ENCODE peak calls at places on chromosomes 4 and X, in six cellular contexts. X is A549, G is K562, D is GM12878, A is HepG2, C is endothelial cell of umbilical vein. W is an unnamed sample.

GRCh38 chr4:7973545-7973981 is 33.9 kb upstream of the AFAP1 start:
- DNase-seq in D (no peak), A (no peak), G (no peak), C (no peak), X (no peak), W (no peak)

GRCh38 chr4:187283306-187283705 is 559.6 kb upstream of the FAT1 start:
- DNase-seq in X (no peak), G (no peak), A (no peak), D (no peak), C (no peak), W (no peak)

GRCh38 chr4:40210776-40211175 is 13.9 kb downstream of the RHOH start:
- DNase-seq in D (no peak), G (no peak), C (no peak), X (no peak), A (no peak), W (no peak)

GRCh38 chr4:102503831-102504786 is 3.0 kb downstream of the NFKB1 start:
- DNase-seq in X (no peak), C (no peak), D (no peak), G (no peak), A (no peak), W (peak)

GRCh38 chr4:55020131-55020530 is 105.3 kb downstream of the KDR start:
- DNase-seq in D (no peak), C (no peak), X (no peak), A (no peak), G (no peak), W (no peak)

GRCh38 chrX:119647552-119648420 is 41.6 kb upstream of the NKRF start:
- DNase-seq in C (no peak), D (peak), A (no peak), X (no peak), G (no peak), W (no peak)

GRCh38 chr4:40214038-40214437 is 17.2 kb downstream of the RHOH start:
- DNase-seq in X (no peak), A (no peak), G (no peak), C (no peak), D (no peak), W (no peak)

GRCh38 chr4:158535130-158535614 is 13.5 kb downstream of the RXFP1 start:
- DNase-seq in A (no peak), X (no peak), G (no peak), C (no peak), D (no peak), W (peak)

GRCh38 chr4:105093975-105094374 is 52.7 kb upstream of the TET2 start:
- DNase-seq in A (no peak), G (no peak), X (no peak), D (no peak), C (peak), W (no peak)

GRCh38 chrX:147494365-147494764 is 417.4 kb upstream of the FMR1 start:
- DNase-seq in A (no peak), C (no peak), D (no peak), G (no peak), X (no peak), W (no peak)

GRCh38 chr4:150884625-150885024 is 130.5 kb downstream of the LRBA start:
- DNase-seq in D (no peak), X (no peak), A (no peak), G (no peak), C (no peak), W (no peak)

GRCh38 chrX:20471483-20471882 is 204.8 kb upstream of the RPS6KA3 start:
- DNase-seq in C (no peak), A (peak), X (no peak), D (no peak), G (no peak), W (no peak)

GRCh38 chr4:38145033-38145673 is 185.0 kb downstream of the PTTG2 start:
- DNase-seq in G (no peak), A (no peak), X (no peak), C (no peak), D (no peak), W (no peak)

GRCh38 chr4:73817341-73817740 is 19.1 kb upstream of the CXCL6 start:
- DNase-seq in X (no peak), G (no peak), A (no peak), D (no peak), C (no peak), W (no peak)

GRCh38 chrX:107324493-107325310 is 118.3 kb downstream of the DNAAF6 start:
- DNase-seq in C (peak), G (peak), X (peak), A (no peak), D (no peak), W (peak)

GRCh38 chr4:47032405-47033106 is 1.2 kb downstream of the GABRB1 start:
- DNase-seq in X (peak), C (peak), A (peak), D (no peak), G (no peak), W (peak)

GRCh38 chr4:170025523-170026252 is 507 bp downstream of the MFAP3L start:
- DNase-seq in C (no peak), X (peak), G (no peak), A (no peak), D (no peak), W (no peak)

GRCh38 chr4:6676722-6677558 is 16.7 kb upstream of the S100P start:
- DNase-seq in D (no peak), A (no peak), G (no peak), C (no peak), X (no peak), W (no peak)

GRCh38 chr4:6680372-6681034 is 13.2 kb upstream of the S100P start:
- DNase-seq in D (no peak), A (no peak), X (no peak), G (peak), C (no peak), W (peak)

GRCh38 chr4:6684656-6685055 is 9.0 kb upstream of the S100P start:
- DNase-seq in G (no peak), X (no peak), D (no peak), C (no peak), A (no peak), W (no peak)

GRCh38 chr4:6682862-6683590 is 10.7 kb upstream of the S100P start:
- DNase-seq in A (no peak), D (no peak), C (no peak), X (no peak), G (no peak), W (peak)

GRCh38 chr4:6681191-6681590 is 12.5 kb upstream of the S100P start:
- DNase-seq in C (no peak), A (no peak), G (peak), D (no peak), X (no peak), W (peak)
- TF ChIP-seq CTCF in C (peak), A (peak), G (peak), D (no peak), X (peak), W (peak)

GRCh38 chrX:54640103-54640428 is 110.0 kb downstream of the GNL3L start:
- DNase-seq in D (no peak), X (no peak), A (no peak), G (no peak), C (no peak), W (no peak)
- H3K4me3 ChIP-seq in D (no peak), X (peak), A (peak), G (peak), C (no peak), W (peak)

GRCh38 chrX:63920875-63921274 is 135.9 kb upstream of the ARHGEF9 start:
- DNase-seq in A (no peak), D (no peak), G (no peak), X (no peak), C (no peak), W (peak)

GRCh38 chrX:63922221-63922620 is 137.2 kb upstream of the ARHGEF9 start:
- DNase-seq in A (no peak), X (no peak), C (no peak), G (no peak), D (no peak), W (no peak)

GRCh38 chrX:63917296-63917695 is 132.3 kb upstream of the ARHGEF9 start:
- DNase-seq in C (no peak), G (no peak), X (no peak), D (no peak), A (no peak), W (no peak)

GRCh38 chrX:63919081-63919480 is 134.1 kb upstream of the ARHGEF9 start:
- DNase-seq in A (no peak), X (no peak), C (no peak), G (no peak), D (no peak), W (no peak)

DNA sequence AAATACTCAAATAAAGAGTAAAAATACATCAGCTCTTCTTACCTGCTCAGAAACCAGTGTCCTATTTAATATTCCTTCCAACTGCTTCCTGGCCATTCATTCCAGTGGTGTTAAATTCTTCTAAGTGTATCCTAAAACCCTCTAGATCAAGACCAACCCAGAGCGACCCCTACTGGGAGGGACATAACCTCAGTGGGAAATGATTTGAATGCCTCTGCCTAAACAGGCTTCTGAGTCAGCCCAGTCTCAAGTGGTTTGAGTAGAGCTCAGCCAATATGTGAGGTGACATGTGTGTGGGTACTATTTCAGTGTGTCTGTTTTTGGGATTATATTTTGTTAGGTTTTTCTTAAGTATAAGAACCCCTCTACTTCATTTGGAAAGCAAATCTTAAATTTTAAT is 133.6 kb upstream of the ARHGEF9 start:
- DNase-seq in D (no peak), G (no peak), C (no peak), X (no peak), A (no peak), W (peak)
- TF ChIP-seq MYC in D (no peak), G (no peak), C (no peak), X (no peak), A (no peak), W (no peak)

GRCh38 chr4:71540749-71541269 is 202.0 kb downstream of the SLC4A4 start:
- DNase-seq in X (no peak), A (no peak), D (no peak), C (no peak), G (no peak), W (peak)
- TF ChIP-seq CTCF in X (no peak), A (no peak), D (no peak), C (no peak), G (no peak), W (peak)

DNA sequence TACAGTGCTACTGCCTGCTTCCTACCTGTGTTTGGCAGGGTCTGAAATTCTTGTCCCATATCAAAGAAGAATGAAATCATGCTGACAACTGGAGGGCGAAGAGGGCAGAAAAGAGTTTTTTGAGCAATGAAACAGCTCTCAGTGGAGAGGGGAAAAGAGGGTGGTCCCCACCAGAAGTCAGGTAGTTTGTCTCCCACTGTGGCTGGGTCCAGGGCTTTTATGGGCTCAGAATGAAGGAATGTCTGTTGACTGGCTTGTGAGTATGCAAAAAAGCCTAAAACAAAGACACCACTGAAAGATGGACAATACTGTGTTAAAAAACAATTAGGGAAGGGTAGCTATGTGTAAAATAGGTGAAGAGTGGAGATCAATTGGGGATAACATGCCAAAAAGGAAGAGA is 115.0 kb downstream of the ADAM29 start:
- DNase-seq in C (no peak), X (no peak), G (no peak), D (no peak), A (no peak), W (no peak)
- H3K4me3 ChIP-seq in C (no peak), X (no peak), G (no peak), D (no peak), A (no peak), W (no peak)

GRCh38 chr4:14652522-14652921 is 349.8 kb upstream of the CPEB2 start:
- DNase-seq in G (no peak), D (no peak), A (no peak), C (no peak), X (no peak), W (no peak)

GRCh38 chr4:14650127-14650526 is 352.2 kb upstream of the CPEB2 start:
- DNase-seq in C (no peak), G (no peak), X (no peak), A (no peak), D (no peak), W (no peak)

GRCh38 chr4:14653338-14653737 is 348.9 kb upstream of the CPEB2 start:
- DNase-seq in X (no peak), G (no peak), D (no peak), C (no peak), A (no peak), W (no peak)
- TF ChIP-seq MYC in X (no peak), G (no peak), D (no peak), C (no peak), A (no peak), W (no peak)

DNA sequence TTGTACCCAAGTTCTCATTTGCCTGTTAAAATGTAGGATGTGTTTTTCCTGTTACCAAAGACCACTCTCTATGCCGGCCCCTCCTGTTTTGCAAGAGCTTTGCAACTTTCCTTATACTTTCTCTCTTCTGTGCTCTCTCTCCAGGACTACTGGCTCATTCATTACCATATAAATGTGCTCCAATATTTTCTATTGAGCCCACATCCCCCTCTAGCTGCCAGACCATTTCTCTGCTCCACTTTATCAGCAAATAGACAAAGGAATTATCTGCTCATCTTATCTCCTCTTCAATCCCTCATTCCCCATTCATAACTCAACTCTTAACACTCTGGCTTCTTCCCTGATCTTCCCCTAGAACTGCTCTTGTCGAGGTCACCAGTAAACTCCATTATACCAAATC is 33.6 kb downstream of the RPGR start:
- DNase-seq in X (no peak), A (no peak), G (no peak), D (no peak), C (no peak), W (no peak)
- TF ChIP-seq CTCF in X (no peak), A (no peak), G (no peak), D (no peak), C (no peak), W (no peak)

DNA sequence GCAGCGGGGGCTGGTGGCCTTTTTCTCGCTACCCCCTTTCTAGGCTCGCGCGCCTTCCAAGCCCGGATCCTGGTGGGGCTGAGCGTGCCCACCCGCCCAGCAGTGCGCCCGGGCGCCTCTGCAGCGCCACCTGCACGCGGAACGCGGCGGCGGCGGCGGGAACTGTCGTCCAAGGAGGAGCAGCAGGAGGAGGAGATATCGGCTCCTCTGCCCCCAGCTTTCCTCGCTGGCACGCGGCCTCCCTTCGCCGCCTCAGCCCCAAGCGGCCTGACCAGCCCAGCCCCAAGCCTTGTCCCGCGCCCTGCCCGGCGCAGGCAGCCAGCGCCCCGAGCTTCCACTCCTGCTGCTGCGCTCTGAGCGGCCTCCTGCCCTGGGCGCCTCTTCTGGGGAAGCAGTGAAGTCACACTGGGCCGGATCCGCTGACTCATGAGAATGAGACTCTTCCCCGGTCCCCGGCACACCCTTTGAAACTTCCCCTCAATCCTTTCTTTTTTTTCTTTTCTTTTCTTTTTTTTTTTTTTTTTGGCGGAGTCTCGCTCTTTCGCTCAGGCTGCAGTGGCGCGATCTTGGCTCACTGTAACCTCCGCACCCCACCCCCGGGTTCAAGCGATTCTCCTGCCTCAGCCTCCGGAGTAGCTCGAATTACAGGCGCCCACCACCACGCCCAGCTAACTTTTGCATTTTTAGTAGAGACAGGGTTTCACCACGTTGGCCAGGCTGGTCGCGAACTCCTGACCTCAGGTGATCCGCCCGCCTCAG is 10.6 kb upstream of the ELF4 start:
- DNase-seq in G (peak), D (no peak), X (peak), A (peak), C (peak), W (peak)
- H3K4me3 ChIP-seq in G (peak), D (peak), X (peak), A (peak), C (no peak), W (peak)